ENCODE peak calls at places on chromosomes 13 and 19, in nine cellular contexts. One of them, this sample, is unnamed.

GRCh38 chr13:30241537-30241936 is 65.8 kb downstream of the KATNAL1 start:
- DNase-seq in neural progenitor cell: no peak
- DNase-seq in naive thymus-derived CD4-positive, alpha-beta T cell: no peak
- DNase-seq in PC-9: no peak
- DNase-seq in T-helper 1 cell: peak; percentile 52
- DNase-seq in fibroblast of mammary gland: peak; percentile 21
- DNase-seq in activated CD4-positive, alpha-beta T cell treated with anti-CD3 and anti-CD28 coated beads, Interleukin-2, amount 50 U/mL, for 4 hours: no peak
- DNase-seq in nucleus accumbens: no peak
- DNase-seq in NCI-H1105: no peak
- DNase-seq in this sample: no peak

GRCh38 chr19:18204394-18205179 is 745 bp upstream of the RAB3A start:
- DNase-seq in T-helper 1 cell: no peak
- DNase-seq in nucleus accumbens: peak; percentile 70
- DNase-seq in activated CD4-positive, alpha-beta T cell treated with anti-CD3 and anti-CD28 coated beads, Interleukin-2, amount 50 U/mL, for 4 hours: peak; percentile 17
- DNase-seq in naive thymus-derived CD4-positive, alpha-beta T cell: no peak
- DNase-seq in fibroblast of mammary gland: peak; percentile 23
- DNase-seq in neural progenitor cell: peak; percentile 87
- DNase-seq in PC-9: no peak
- DNase-seq in NCI-H1105: peak; percentile 87
- DNase-seq in this sample: no peak

GRCh38 chr13:40251343-40252032 is 415.0 kb downstream of the FOXO1 start:
- DNase-seq in NCI-H1105: no peak
- DNase-seq in nucleus accumbens: no peak
- DNase-seq in activated CD4-positive, alpha-beta T cell treated with anti-CD3 and anti-CD28 coated beads, Interleukin-2, amount 50 U/mL, for 4 hours: no peak
- DNase-seq in T-helper 1 cell: peak; percentile 58
- DNase-seq in naive thymus-derived CD4-positive, alpha-beta T cell: peak; percentile 15
- DNase-seq in PC-9: no peak
- DNase-seq in fibroblast of mammary gland: peak; percentile 74
- DNase-seq in neural progenitor cell: no peak
- DNase-seq in this sample: no peak

GRCh38 chr13:113997845-113998751 is 24.2 kb upstream of the C13orf46 start:
- DNase-seq in PC-9: no peak
- DNase-seq in T-helper 1 cell: no peak
- DNase-seq in naive thymus-derived CD4-positive, alpha-beta T cell: no peak
- DNase-seq in NCI-H1105: no peak
- DNase-seq in fibroblast of mammary gland: peak; percentile 92
- DNase-seq in neural progenitor cell: no peak
- DNase-seq in activated CD4-positive, alpha-beta T cell treated with anti-CD3 and anti-CD28 coated beads, Interleukin-2, amount 50 U/mL, for 4 hours: no peak
- DNase-seq in nucleus accumbens: no peak
- DNase-seq in this sample: no peak

GRCh38 chr13:112176746-112177119 is 109.8 kb downstream of the SOX1 start:
- DNase-seq in nucleus accumbens: no peak
- DNase-seq in neural progenitor cell: no peak
- DNase-seq in activated CD4-positive, alpha-beta T cell treated with anti-CD3 and anti-CD28 coated beads, Interleukin-2, amount 50 U/mL, for 4 hours: no peak
- DNase-seq in PC-9: no peak
- DNase-seq in fibroblast of mammary gland: no peak
- DNase-seq in naive thymus-derived CD4-positive, alpha-beta T cell: no peak
- DNase-seq in T-helper 1 cell: no peak
- DNase-seq in NCI-H1105: no peak
- DNase-seq in this sample: no peak

GRCh38 chr13:95420501-95420900 is 119.2 kb upstream of the ABCC4 start:
- DNase-seq in activated CD4-positive, alpha-beta T cell treated with anti-CD3 and anti-CD28 coated beads, Interleukin-2, amount 50 U/mL, for 4 hours: no peak
- DNase-seq in fibroblast of mammary gland: no peak
- DNase-seq in neural progenitor cell: peak; percentile 21
- DNase-seq in nucleus accumbens: no peak
- DNase-seq in PC-9: peak; percentile 49
- DNase-seq in naive thymus-derived CD4-positive, alpha-beta T cell: no peak
- DNase-seq in NCI-H1105: no peak
- DNase-seq in T-helper 1 cell: no peak
- DNase-seq in this sample: no peak

GRCh38 chr13:66461021-66461420 is 769.1 kb downstream of the PCDH9 start:
- DNase-seq in naive thymus-derived CD4-positive, alpha-beta T cell: no peak
- DNase-seq in NCI-H1105: no peak
- DNase-seq in activated CD4-positive, alpha-beta T cell treated with anti-CD3 and anti-CD28 coated beads, Interleukin-2, amount 50 U/mL, for 4 hours: no peak
- DNase-seq in neural progenitor cell: no peak
- DNase-seq in T-helper 1 cell: no peak
- DNase-seq in nucleus accumbens: no peak
- DNase-seq in fibroblast of mammary gland: peak; percentile 25
- DNase-seq in PC-9: no peak
- DNase-seq in this sample: no peak

GRCh38 chr13:84433024-84433423 is 550.8 kb upstream of the SLITRK1 start:
- DNase-seq in nucleus accumbens: no peak
- DNase-seq in PC-9: no peak
- DNase-seq in naive thymus-derived CD4-positive, alpha-beta T cell: no peak
- DNase-seq in neural progenitor cell: no peak
- DNase-seq in T-helper 1 cell: no peak
- DNase-seq in activated CD4-positive, alpha-beta T cell treated with anti-CD3 and anti-CD28 coated beads, Interleukin-2, amount 50 U/mL, for 4 hours: no peak
- DNase-seq in NCI-H1105: no peak
- DNase-seq in fibroblast of mammary gland: peak; percentile 74
- DNase-seq in this sample: no peak

GRCh38 chr13:99055286-99056073 is 77.6 kb upstream of the DOCK9 start:
- DNase-seq in NCI-H1105: no peak
- DNase-seq in nucleus accumbens: no peak
- DNase-seq in activated CD4-positive, alpha-beta T cell treated with anti-CD3 and anti-CD28 coated beads, Interleukin-2, amount 50 U/mL, for 4 hours: no peak
- DNase-seq in naive thymus-derived CD4-positive, alpha-beta T cell: no peak
- DNase-seq in T-helper 1 cell: no peak
- DNase-seq in neural progenitor cell: peak; percentile 5
- DNase-seq in fibroblast of mammary gland: no peak
- DNase-seq in PC-9: peak; percentile 17
- DNase-seq in this sample: no peak

GRCh38 chr13:46489586-46490023 is 63.4 kb upstream of the LRCH1 start:
- DNase-seq in NCI-H1105: no peak
- DNase-seq in neural progenitor cell: peak; percentile 18
- DNase-seq in fibroblast of mammary gland: peak; percentile 98
- DNase-seq in PC-9: no peak
- DNase-seq in nucleus accumbens: no peak
- DNase-seq in naive thymus-derived CD4-positive, alpha-beta T cell: no peak
- DNase-seq in activated CD4-positive, alpha-beta T cell treated with anti-CD3 and anti-CD28 coated beads, Interleukin-2, amount 50 U/mL, for 4 hours: no peak
- DNase-seq in T-helper 1 cell: no peak
- DNase-seq in this sample: no peak

This sample was measured in effector memory CD4-positive, alpha-beta T cell.